ENCODE peak calls at places on chromosomes 11 and 22, in five cellular contexts. Q, X, N, E and M are unnamed samples.

GRCh38 chr11:62186195-62186594 is 3.8 kb upstream of the SCGB1D1 start:
- DNase-seq in Q (peak), E (no peak), N (no peak), X (no peak), M (no peak)

GRCh38 chr11:110162216-110162615 is 69.0 kb downstream of the ZC3H12C start:
- DNase-seq in N (no peak), Q (no peak), X (no peak), E (no peak), M (no peak)

GRCh38 chr11:17643506-17644405 is 75.6 kb upstream of the MYOD1 start:
- DNase-seq in N (no peak), Q (no peak), E (no peak), X (no peak), M (no peak)

GRCh38 chr22:39995346-39996252 is 845 bp downstream of the FAM83F start:
- DNase-seq in X (no peak), Q (no peak), E (peak), N (no peak), M (no peak)

GRCh38 chr11:83706581-83706980 is 420.4 kb upstream of the CCDC90B start:
- DNase-seq in E (no peak), Q (no peak), X (no peak), N (no peak), M (no peak)

GRCh38 chr11:61522881-61523280 is 14.3 kb downstream of the LRRC10B start:
- DNase-seq in X (no peak), Q (no peak), N (no peak), E (no peak), M (no peak)

GRCh38 chr11:20670932-20671403 is 1.6 kb downstream of the NELL1 start:
- DNase-seq in Q (no peak), N (no peak), X (no peak), E (no peak), M (no peak)

GRCh38 chr22:33443688-33444087 is 385.5 kb upstream of the SYN3 start:
- DNase-seq in N (no peak), E (no peak), X (no peak), Q (no peak), M (no peak)

GRCh38 chr11:44550123-44550522 is 15.3 kb upstream of the CD82 start:
- DNase-seq in Q (no peak), E (no peak), X (no peak), N (no peak), M (no peak)

GRCh38 chr11:77747381-77747969 is 73.0 kb downstream of the RSF1 start:
- DNase-seq in N (no peak), Q (no peak), X (peak), E (no peak), M (no peak)

GRCh38 chr11:128903248-128904041 is 12.3 kb downstream of the KCNJ5 start:
- DNase-seq in E (no peak), N (no peak), X (no peak), Q (no peak), M (no peak)

GRCh38 chr11:1471736-1472135 is 14.8 kb downstream of the MOB2 start:
- DNase-seq in Q (no peak), N (peak), X (no peak), E (no peak), M (no peak)

GRCh38 chr11:90242894-90243416 is 20.1 kb upstream of the CHORDC1 start:
- DNase-seq in N (no peak), X (no peak), E (no peak), Q (no peak), M (no peak)

GRCh38 chr22:37196539-37197450 is 8.7 kb upstream of the C1QTNF6 start:
- DNase-seq in Q (no peak), X (peak), N (peak), E (peak), M (no peak)

GRCh38 chr11:68809506-68809905 is 32.2 kb downstream of the CPT1A start:
- DNase-seq in Q (no peak), N (no peak), E (no peak), X (no peak), M (no peak)

GRCh38 chr11:134373591-134374052 is 38.4 kb downstream of the B3GAT1 start:
- DNase-seq in E (no peak), X (no peak), Q (no peak), N (peak), M (no peak)

GRCh38 chr11:133821776-133822175 is 23.5 kb downstream of the SPATA19 start:
- DNase-seq in N (no peak), E (peak), X (peak), Q (no peak), M (no peak)

GRCh38 chr22:24736526-24737050 is 37.9 kb downstream of the PIWIL3 start:
- DNase-seq in Q (no peak), E (no peak), X (no peak), N (no peak), M (no peak)

GRCh38 chr11:109728056-109728455 is 306.1 kb downstream of the C11orf87 start:
- DNase-seq in X (no peak), E (no peak), N (no peak), Q (no peak), M (no peak)

GRCh38 chr11:35009191-35009940 is 92.9 kb downstream of the PDHX start:
- DNase-seq in X (peak), N (no peak), E (peak), Q (peak), M (no peak)

GRCh38 chr11:128516886-128517285 is 70.5 kb downstream of the ETS1 start:
- DNase-seq in E (no peak), Q (no peak), N (no peak), X (no peak), M (peak)

GRCh38 chr11:65551572-65552398 is 6.4 kb downstream of the LTBP3 start:
- DNase-seq in N (no peak), X (no peak), E (peak), Q (no peak), M (peak)

GRCh38 chr22:17130199-17130598 is 9.0 kb upstream of the TMEM121B start:
- DNase-seq in N (peak), X (no peak), E (no peak), Q (no peak), M (no peak)

GRCh38 chr11:74354036-74354435 is 42.6 kb upstream of the P4HA3 start:
- DNase-seq in N (no peak), X (no peak), Q (no peak), E (no peak), M (no peak)

GRCh38 chr11:75450236-75450635 is 17.2 kb upstream of the KLHL35 start:
- DNase-seq in X (no peak), N (no peak), Q (no peak), E (no peak), M (no peak)

GRCh38 chr22:41963453-41964105 is 5.7 kb upstream of the SEPTIN3 start:
- DNase-seq in Q (no peak), E (no peak), N (no peak), X (peak), M (no peak)

GRCh38 chr11:67240575-67241389 is 25.5 kb upstream of the GRK2 start:
- DNase-seq in Q (peak), X (peak), N (peak), E (peak), M (peak)

GRCh38 chr11:114017723-114018122 is 41.8 kb upstream of the ZBTB16 start:
- DNase-seq in X (peak), N (no peak), E (no peak), Q (no peak), M (no peak)

GRCh38 chr11:67062526-67063373 is 6.1 kb downstream of the RHOD start:
- DNase-seq in E (no peak), Q (no peak), N (no peak), X (no peak), M (no peak)

GRCh38 chr22:17910561-17911311 is 113.6 kb downstream of the MICAL3 start:
- DNase-seq in X (peak), Q (peak), N (peak), E (peak), M (no peak)

GRCh38 chr11:10641314-10642206 is 52.0 kb downstream of the IRAG1 start:
- DNase-seq in E (no peak), X (no peak), Q (no peak), N (no peak), M (no peak)
- H3K27ac ChIP-seq in E (no peak), X (no peak), Q (no peak), N (peak), M (no peak)

DNA sequence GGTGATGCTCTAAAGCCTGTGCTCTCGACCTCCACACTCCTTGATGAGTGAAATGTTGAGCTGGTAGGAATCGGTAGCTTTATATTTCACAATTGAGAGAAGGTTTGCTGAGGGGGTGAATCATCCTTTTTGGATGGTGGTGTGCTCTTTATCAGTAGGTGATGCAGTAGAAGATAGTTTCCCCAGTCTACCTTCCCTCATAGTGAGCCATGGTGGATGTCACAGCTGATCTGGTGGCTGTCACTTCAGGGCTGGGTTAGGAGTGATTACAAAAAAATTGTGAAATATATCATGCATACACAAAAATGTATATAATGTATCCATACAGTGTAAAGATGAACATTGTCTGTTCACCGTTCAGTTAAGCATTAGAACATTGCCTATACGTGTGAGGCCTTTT is 105.3 kb downstream of the GRAMD1B start:
- DNase-seq in Q (no peak), N (no peak), X (no peak), E (no peak), M (no peak)
- H3K27ac ChIP-seq in Q (no peak), N (no peak), X (no peak), E (no peak), M (no peak)

GRCh38 chr11:2886191-2886894 is 768 bp upstream of the CDKN1C start:
- DNase-seq in Q (no peak), N (peak), E (no peak), X (peak), M (no peak)
- H3K27ac ChIP-seq in Q (no peak), N (peak), E (peak), X (peak), M (no peak)

GRCh38 chr11:47155914-47156313 is 20.8 kb downstream of the ARFGAP2 start:
- DNase-seq in Q (no peak), N (no peak), E (no peak), X (no peak), M (no peak)

GRCh38 chr11:47156333-47156732 is 20.3 kb downstream of the ARFGAP2 start:
- DNase-seq in Q (no peak), X (no peak), E (no peak), N (no peak), M (no peak)

GRCh38 chr11:47152126-47152952 is 24.3 kb downstream of the ARFGAP2 start:
- DNase-seq in N (no peak), X (no peak), Q (no peak), E (no peak), M (no peak)

GRCh38 chr11:47154738-47155570 is 21.7 kb downstream of the ARFGAP2 start:
- DNase-seq in E (no peak), Q (no peak), N (no peak), X (no peak), M (peak)

DNA sequence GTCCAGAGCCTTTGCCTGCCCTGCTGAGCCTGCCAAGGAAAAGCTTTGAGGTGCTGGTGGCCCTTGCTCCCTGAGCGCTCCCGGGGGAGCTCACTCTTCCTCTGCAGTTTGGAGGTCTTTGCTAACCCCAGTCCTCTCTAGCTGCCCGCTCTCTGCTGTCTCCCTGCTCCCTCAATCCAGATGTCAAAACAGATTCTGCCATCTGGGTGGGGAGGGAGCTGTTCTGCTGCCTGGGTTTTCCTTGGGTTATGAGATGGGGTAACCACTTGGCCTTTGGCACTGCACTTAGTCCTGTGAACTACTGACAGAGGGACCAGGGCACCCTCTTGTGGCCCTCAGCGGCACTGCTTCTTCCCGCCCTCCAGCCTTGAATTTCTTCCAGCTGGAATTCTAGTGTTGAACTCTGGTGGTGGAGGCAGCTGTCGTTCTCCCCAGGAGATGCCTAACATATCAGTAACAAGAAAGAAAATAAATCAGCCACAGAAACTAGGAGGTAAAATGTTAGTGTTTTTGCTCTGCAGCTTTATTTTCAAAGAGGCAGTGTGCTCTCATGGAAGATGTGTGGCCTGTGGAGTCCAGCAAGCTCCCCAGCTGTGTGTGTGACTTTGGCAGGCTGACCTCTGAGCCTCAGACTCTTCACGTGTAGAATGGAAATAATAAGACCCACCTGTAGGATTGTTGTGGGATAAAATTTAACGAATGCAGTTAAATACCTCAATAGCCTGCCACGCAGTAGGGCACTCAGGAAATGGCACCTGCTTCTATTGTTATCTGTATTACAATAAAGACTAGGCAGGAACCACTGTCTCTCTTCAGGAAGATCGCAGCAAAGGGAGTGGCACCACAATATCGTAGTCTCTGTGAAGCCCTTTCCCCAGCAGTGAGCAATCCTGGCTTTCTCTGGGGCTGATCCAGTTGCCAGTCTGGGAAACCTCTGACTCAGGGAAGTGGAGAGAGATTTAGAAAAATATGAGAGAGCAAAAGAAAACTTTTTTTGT is 23.4 kb downstream of the ARFGAP2 start:
- DNase-seq in E (peak), Q (peak), N (peak), X (peak), M (peak)
- H3K27ac ChIP-seq in E (peak), Q (no peak), N (no peak), X (peak), M (no peak)